ENCODE peak calls at places on chromosome 22, in seven cellular contexts. One of them, this sample, is unnamed.
A peak's percentile ranks its signal among the peaks of the same experiment; 100 is the strongest.

GRCh38 chr22:50059185-50059880 is 1.2 kb upstream of the TTLL8 start:
- DNase-seq in colonic mucosa: no peak
- DNase-seq in dorsolateral prefrontal cortex: no peak
- DNase-seq in heart right ventricle: no peak
- DNase-seq in gastrocnemius medialis: no peak
- DNase-seq in neuronal stem cell: peak; percentile 66
- DNase-seq in esophagus muscularis mucosa: no peak
- DNase-seq in this sample: no peak

GRCh38 chr22:24751518-24751917 is 23.0 kb downstream of the PIWIL3 start:
- DNase-seq in colonic mucosa: no peak
- DNase-seq in dorsolateral prefrontal cortex: no peak
- DNase-seq in heart right ventricle: no peak
- DNase-seq in gastrocnemius medialis: no peak
- DNase-seq in neuronal stem cell: no peak
- DNase-seq in esophagus muscularis mucosa: no peak
- DNase-seq in this sample: no peak

GRCh38 chr22:17451251-17451765 is 82.0 kb downstream of the CECR2 start:
- DNase-seq in colonic mucosa: no peak
- DNase-seq in dorsolateral prefrontal cortex: no peak
- DNase-seq in heart right ventricle: no peak
- DNase-seq in gastrocnemius medialis: no peak
- DNase-seq in neuronal stem cell: no peak
- DNase-seq in esophagus muscularis mucosa: no peak
- DNase-seq in this sample: no peak

GRCh38 chr22:46734830-46735453 is 3.1 kb downstream of the CERK start:
- DNase-seq in colonic mucosa: peak; percentile 61
- DNase-seq in dorsolateral prefrontal cortex: no peak
- DNase-seq in heart right ventricle: no peak
- DNase-seq in gastrocnemius medialis: no peak
- DNase-seq in neuronal stem cell: no peak
- DNase-seq in esophagus muscularis mucosa: no peak
- DNase-seq in this sample: peak; percentile 75

GRCh38 chr22:25137577-25138525 is 61.8 kb upstream of the CRYBB3 start:
- DNase-seq in colonic mucosa: peak; percentile 48
- DNase-seq in dorsolateral prefrontal cortex: no peak
- DNase-seq in heart right ventricle: no peak
- DNase-seq in gastrocnemius medialis: no peak
- DNase-seq in neuronal stem cell: no peak
- DNase-seq in esophagus muscularis mucosa: no peak
- DNase-seq in this sample: no peak

GRCh38 chr22:35842954-35843353 is 125.3 kb downstream of the APOL5 start:
- DNase-seq in colonic mucosa: peak; percentile 42
- DNase-seq in dorsolateral prefrontal cortex: no peak
- DNase-seq in heart right ventricle: no peak
- DNase-seq in gastrocnemius medialis: no peak
- DNase-seq in neuronal stem cell: no peak
- DNase-seq in esophagus muscularis mucosa: no peak
- DNase-seq in this sample: peak; percentile 29

GRCh38 chr22:43481528-43482309 is 69.9 kb downstream of the MPPED1 start:
- DNase-seq in colonic mucosa: no peak
- DNase-seq in dorsolateral prefrontal cortex: peak; percentile 61
- DNase-seq in heart right ventricle: no peak
- DNase-seq in gastrocnemius medialis: no peak
- DNase-seq in neuronal stem cell: no peak
- DNase-seq in esophagus muscularis mucosa: no peak
- DNase-seq in this sample: no peak

GRCh38 chr22:46905834-46906233 is 143.4 kb downstream of the TBC1D22A start:
- DNase-seq in colonic mucosa: no peak
- DNase-seq in dorsolateral prefrontal cortex: no peak
- DNase-seq in heart right ventricle: no peak
- DNase-seq in gastrocnemius medialis: no peak
- DNase-seq in neuronal stem cell: no peak
- DNase-seq in esophagus muscularis mucosa: no peak
- DNase-seq in this sample: no peak

GRCh38 chr22:49737101-49737551 is 90.5 kb downstream of the BRD1 start:
- DNase-seq in colonic mucosa: no peak
- DNase-seq in dorsolateral prefrontal cortex: peak; percentile 26
- DNase-seq in heart right ventricle: no peak
- DNase-seq in gastrocnemius medialis: no peak
- DNase-seq in neuronal stem cell: no peak
- DNase-seq in esophagus muscularis mucosa: peak; percentile 84
- DNase-seq in this sample: peak; percentile 8

GRCh38 chr22:46462726-46463371 is 74.6 kb downstream of the CELSR1 start:
- DNase-seq in colonic mucosa: no peak
- DNase-seq in dorsolateral prefrontal cortex: no peak
- DNase-seq in heart right ventricle: no peak
- DNase-seq in gastrocnemius medialis: no peak
- DNase-seq in neuronal stem cell: no peak
- DNase-seq in esophagus muscularis mucosa: no peak
- DNase-seq in this sample: no peak

GRCh38 chr22:28369849-28370248 is 309.8 kb downstream of the TTC28 start:
- DNase-seq in colonic mucosa: peak; percentile 35
- DNase-seq in dorsolateral prefrontal cortex: no peak
- DNase-seq in heart right ventricle: no peak
- DNase-seq in gastrocnemius medialis: no peak
- DNase-seq in neuronal stem cell: no peak
- DNase-seq in esophagus muscularis mucosa: no peak
- DNase-seq in this sample: no peak

GRCh38 chr22:49321477-49322055 is 506.1 kb downstream of the BRD1 start:
- DNase-seq in colonic mucosa: no peak
- DNase-seq in dorsolateral prefrontal cortex: peak; percentile 58
- DNase-seq in heart right ventricle: no peak
- DNase-seq in gastrocnemius medialis: no peak
- DNase-seq in neuronal stem cell: no peak
- DNase-seq in esophagus muscularis mucosa: peak; percentile 64
- DNase-seq in this sample: peak; percentile 72

GRCh38 chr22:44410396-44411056 is 87.5 kb downstream of the RTL6 start:
- DNase-seq in colonic mucosa: no peak
- DNase-seq in dorsolateral prefrontal cortex: peak; percentile 34
- DNase-seq in heart right ventricle: peak; percentile 45
- DNase-seq in gastrocnemius medialis: no peak
- DNase-seq in neuronal stem cell: no peak
- DNase-seq in esophagus muscularis mucosa: no peak
- DNase-seq in this sample: peak; percentile 60

GRCh38 chr22:22997988-22998387 is 72.3 kb upstream of the GNAZ start:
- DNase-seq in colonic mucosa: no peak
- DNase-seq in dorsolateral prefrontal cortex: no peak
- DNase-seq in heart right ventricle: no peak
- DNase-seq in gastrocnemius medialis: no peak
- DNase-seq in neuronal stem cell: no peak
- DNase-seq in esophagus muscularis mucosa: no peak
- DNase-seq in this sample: no peak

GRCh38 chr22:40263191-40263590 is 83.1 kb upstream of the ADSL start:
- DNase-seq in colonic mucosa: no peak
- DNase-seq in dorsolateral prefrontal cortex: no peak
- DNase-seq in heart right ventricle: no peak
- DNase-seq in gastrocnemius medialis: no peak
- DNase-seq in neuronal stem cell: no peak
- DNase-seq in esophagus muscularis mucosa: no peak
- DNase-seq in this sample: peak; percentile 34

GRCh38 chr22:40289991-40290459 is 56.3 kb upstream of the ADSL start:
- DNase-seq in colonic mucosa: no peak
- DNase-seq in dorsolateral prefrontal cortex: no peak
- DNase-seq in heart right ventricle: no peak
- DNase-seq in gastrocnemius medialis: no peak
- DNase-seq in neuronal stem cell: no peak
- DNase-seq in esophagus muscularis mucosa: no peak
- DNase-seq in this sample: no peak

GRCh38 chr22:45776313-45776585 is 104.6 kb downstream of the ATXN10 start:
- DNase-seq in colonic mucosa: no peak
- DNase-seq in dorsolateral prefrontal cortex: no peak
- DNase-seq in heart right ventricle: no peak
- DNase-seq in gastrocnemius medialis: no peak
- DNase-seq in neuronal stem cell: no peak
- DNase-seq in esophagus muscularis mucosa: no peak
- DNase-seq in this sample: no peak

GRCh38 chr22:37898441-37899181 is 7.5 kb upstream of the MICALL1 start:
- DNase-seq in colonic mucosa: no peak
- DNase-seq in dorsolateral prefrontal cortex: peak; percentile 62
- DNase-seq in heart right ventricle: no peak
- DNase-seq in gastrocnemius medialis: no peak
- DNase-seq in neuronal stem cell: no peak
- DNase-seq in esophagus muscularis mucosa: no peak
- DNase-seq in this sample: peak; percentile 75

GRCh38 chr22:37894939-37895670 is 11.0 kb upstream of the MICALL1 start:
- DNase-seq in colonic mucosa: no peak
- DNase-seq in dorsolateral prefrontal cortex: no peak
- DNase-seq in heart right ventricle: no peak
- DNase-seq in gastrocnemius medialis: no peak
- DNase-seq in neuronal stem cell: peak; percentile 57
- DNase-seq in esophagus muscularis mucosa: no peak
- DNase-seq in this sample: no peak

GRCh38 chr22:37896181-37896592 is 9.9 kb upstream of the MICALL1 start:
- DNase-seq in colonic mucosa: peak; percentile 35
- DNase-seq in dorsolateral prefrontal cortex: no peak
- DNase-seq in heart right ventricle: no peak
- DNase-seq in gastrocnemius medialis: no peak
- DNase-seq in neuronal stem cell: no peak
- DNase-seq in esophagus muscularis mucosa: no peak
- DNase-seq in this sample: peak; percentile 58

GRCh38 chr22:37897805-37898204 is 8.3 kb upstream of the MICALL1 start:
- DNase-seq in colonic mucosa: no peak
- DNase-seq in dorsolateral prefrontal cortex: no peak
- DNase-seq in heart right ventricle: no peak
- DNase-seq in gastrocnemius medialis: no peak
- DNase-seq in neuronal stem cell: no peak
- DNase-seq in esophagus muscularis mucosa: no peak
- DNase-seq in this sample: no peak

DNA sequence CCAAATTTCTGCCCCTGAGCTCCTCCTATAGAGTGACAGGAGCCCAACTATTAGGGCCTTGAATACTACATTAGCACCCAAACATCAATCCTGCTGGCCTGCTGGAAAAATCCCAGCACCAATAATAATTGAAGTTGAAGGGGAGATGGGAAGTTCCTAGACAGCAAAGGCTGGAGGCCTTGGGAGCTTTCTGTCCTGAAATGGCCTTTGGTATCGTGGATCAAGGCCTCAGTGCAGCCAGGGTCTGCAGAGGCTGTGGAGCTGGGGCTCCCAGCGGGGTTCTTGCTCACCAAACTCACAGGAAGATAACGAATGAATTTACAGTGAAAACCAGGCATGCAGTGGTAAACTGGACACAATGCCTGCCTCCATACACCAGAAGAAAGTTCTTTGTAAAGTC is 9.2 kb upstream of the MICALL1 start:
- DNase-seq in colonic mucosa: no peak
- DNase-seq in dorsolateral prefrontal cortex: no peak
- DNase-seq in heart right ventricle: no peak
- DNase-seq in gastrocnemius medialis: no peak
- DNase-seq in neuronal stem cell: no peak
- DNase-seq in esophagus muscularis mucosa: no peak
- DNase-seq in this sample: no peak
- H3K27ac ChIP-seq in colonic mucosa: peak overlapping the region; percentile 57
- H3K27ac ChIP-seq in dorsolateral prefrontal cortex: peak overlapping the region; percentile 26
- H3K27ac ChIP-seq in heart right ventricle: peak overlapping the region; percentile 79
- H3K27ac ChIP-seq in gastrocnemius medialis: peak overlapping the region; percentile 61
- H3K27ac ChIP-seq in neuronal stem cell: no peak overlapping the region
- H3K27ac ChIP-seq in esophagus muscularis mucosa: peak overlapping the region; percentile 77
- H3K27ac ChIP-seq in this sample: peak overlapping the region; percentile 80

GRCh38 chr22:48279465-48279765 is 1517.0 kb downstream of the TBC1D22A start:
- DNase-seq in colonic mucosa: no peak
- DNase-seq in dorsolateral prefrontal cortex: no peak
- DNase-seq in heart right ventricle: no peak
- DNase-seq in gastrocnemius medialis: no peak
- DNase-seq in neuronal stem cell: no peak
- DNase-seq in esophagus muscularis mucosa: no peak
- DNase-seq in this sample: no peak

GRCh38 chr22:48276933-48277867 is 1514.8 kb downstream of the TBC1D22A start:
- DNase-seq in colonic mucosa: peak; percentile 77
- DNase-seq in dorsolateral prefrontal cortex: no peak
- DNase-seq in heart right ventricle: no peak
- DNase-seq in gastrocnemius medialis: no peak
- DNase-seq in neuronal stem cell: no peak
- DNase-seq in esophagus muscularis mucosa: no peak
- DNase-seq in this sample: no peak

GRCh38 chr22:48278620-48279464 is 1516.4 kb downstream of the TBC1D22A start:
- DNase-seq in colonic mucosa: no peak
- DNase-seq in dorsolateral prefrontal cortex: no peak
- DNase-seq in heart right ventricle: no peak
- DNase-seq in gastrocnemius medialis: no peak
- DNase-seq in neuronal stem cell: no peak
- DNase-seq in esophagus muscularis mucosa: no peak
- DNase-seq in this sample: no peak

GRCh38 chr22:48275412-48275811 is 1513.0 kb downstream of the TBC1D22A start:
- DNase-seq in colonic mucosa: no peak
- DNase-seq in dorsolateral prefrontal cortex: no peak
- DNase-seq in heart right ventricle: no peak
- DNase-seq in gastrocnemius medialis: no peak
- DNase-seq in neuronal stem cell: no peak
- DNase-seq in esophagus muscularis mucosa: no peak
- DNase-seq in this sample: no peak

GRCh38 chr22:48277868-48278581 is 1515.6 kb downstream of the TBC1D22A start:
- DNase-seq in colonic mucosa: peak; percentile 54
- DNase-seq in dorsolateral prefrontal cortex: peak; percentile 46
- DNase-seq in heart right ventricle: no peak
- DNase-seq in gastrocnemius medialis: no peak
- DNase-seq in neuronal stem cell: no peak
- DNase-seq in esophagus muscularis mucosa: no peak
- DNase-seq in this sample: no peak
- H3K27ac ChIP-seq in colonic mucosa: no peak overlapping the region
- H3K27ac ChIP-seq in dorsolateral prefrontal cortex: no peak overlapping the region
- H3K27ac ChIP-seq in heart right ventricle: no peak overlapping the region
- H3K27ac ChIP-seq in gastrocnemius medialis: no peak overlapping the region
- H3K27ac ChIP-seq in neuronal stem cell: no peak overlapping the region
- H3K27ac ChIP-seq in esophagus muscularis mucosa: no peak overlapping the region
- H3K27ac ChIP-seq in this sample: no peak overlapping the region

GRCh38 chr22:30182833-30183232 is 63.7 kb downstream of the LIF start:
- DNase-seq in colonic mucosa: no peak
- DNase-seq in dorsolateral prefrontal cortex: no peak
- DNase-seq in heart right ventricle: no peak
- DNase-seq in gastrocnemius medialis: no peak
- DNase-seq in neuronal stem cell: no peak
- DNase-seq in esophagus muscularis mucosa: no peak
- DNase-seq in this sample: no peak

GRCh38 chr22:30185129-30185528 is 61.4 kb downstream of the LIF start:
- DNase-seq in colonic mucosa: no peak
- DNase-seq in dorsolateral prefrontal cortex: no peak
- DNase-seq in heart right ventricle: no peak
- DNase-seq in gastrocnemius medialis: no peak
- DNase-seq in neuronal stem cell: no peak
- DNase-seq in esophagus muscularis mucosa: peak; percentile 84
- DNase-seq in this sample: no peak

GRCh38 chr22:30183271-30183670 is 63.3 kb downstream of the LIF start:
- DNase-seq in colonic mucosa: no peak
- DNase-seq in dorsolateral prefrontal cortex: no peak
- DNase-seq in heart right ventricle: no peak
- DNase-seq in gastrocnemius medialis: no peak
- DNase-seq in neuronal stem cell: no peak
- DNase-seq in esophagus muscularis mucosa: peak; percentile 75
- DNase-seq in this sample: no peak

GRCh38 chr22:30182365-30182764 is 64.2 kb downstream of the LIF start:
- DNase-seq in colonic mucosa: no peak
- DNase-seq in dorsolateral prefrontal cortex: no peak
- DNase-seq in heart right ventricle: no peak
- DNase-seq in gastrocnemius medialis: no peak
- DNase-seq in neuronal stem cell: no peak
- DNase-seq in esophagus muscularis mucosa: no peak
- DNase-seq in this sample: no peak

GRCh38 chr22:30183861-30184278 is 62.7 kb downstream of the LIF start:
- DNase-seq in colonic mucosa: no peak
- DNase-seq in dorsolateral prefrontal cortex: no peak
- DNase-seq in heart right ventricle: no peak
- DNase-seq in gastrocnemius medialis: no peak
- DNase-seq in neuronal stem cell: no peak
- DNase-seq in esophagus muscularis mucosa: peak; percentile 29
- DNase-seq in this sample: no peak
- H3K27ac ChIP-seq in colonic mucosa: no peak overlapping the region
- H3K27ac ChIP-seq in dorsolateral prefrontal cortex: no peak overlapping the region
- H3K27ac ChIP-seq in heart right ventricle: no peak overlapping the region
- H3K27ac ChIP-seq in gastrocnemius medialis: no peak overlapping the region
- H3K27ac ChIP-seq in neuronal stem cell: no peak overlapping the region
- H3K27ac ChIP-seq in esophagus muscularis mucosa: no peak overlapping the region
- H3K27ac ChIP-seq in this sample: no peak overlapping the region

GRCh38 chr22:31241936-31242335 is 29.8 kb downstream of the LIMK2 start:
- DNase-seq in colonic mucosa: no peak
- DNase-seq in dorsolateral prefrontal cortex: no peak
- DNase-seq in heart right ventricle: no peak
- DNase-seq in gastrocnemius medialis: no peak
- DNase-seq in neuronal stem cell: no peak
- DNase-seq in esophagus muscularis mucosa: no peak
- DNase-seq in this sample: no peak
- H3K27ac ChIP-seq in colonic mucosa: peak overlapping the region; percentile 9
- H3K27ac ChIP-seq in dorsolateral prefrontal cortex: no peak overlapping the region
- H3K27ac ChIP-seq in heart right ventricle: no peak overlapping the region
- H3K27ac ChIP-seq in gastrocnemius medialis: no peak overlapping the region
- H3K27ac ChIP-seq in neuronal stem cell: no peak overlapping the region
- H3K27ac ChIP-seq in esophagus muscularis mucosa: no peak overlapping the region
- H3K27ac ChIP-seq in this sample: no peak overlapping the region